ENCODE peak calls at places on chromosomes 16 and 17, in ten cellular contexts. One of them, this sample, is unnamed.

GRCh38 chr16:67459066-67459857 is 21.7 kb downstream of the ATP6V0D1 start:
- DNase-seq in body of pancreas: peak
- DNase-seq in cerebellar cortex: no peak
- DNase-seq in EL: no peak
- DNase-seq in GM19239: no peak
- DNase-seq in activated T-helper 2 cell treated with anti-CD3 and anti-CD28 coated beads, Interferon-gamma antibody, Interleukin-2, Interleukin-4, amounts not matched to agents 10 μg/mL and 5 μg/mL and 100 μg/mL, durations not matched to agents 14 hours and 24 hours and 36 hours: no peak
- DNase-seq in HuH-7.5: no peak
- DNase-seq in non-pigmented ciliary epithelial cell: no peak
- DNase-seq in osteocyte: no peak
- DNase-seq in effector CD4-positive, alpha-beta T cell: no peak
- DNase-seq in this sample: peak

GRCh38 chr16:85759136-85759535 is 8.2 kb upstream of the C16orf74 start:
- DNase-seq in body of pancreas: no peak
- DNase-seq in cerebellar cortex: no peak
- DNase-seq in EL: no peak
- DNase-seq in GM19239: no peak
- DNase-seq in activated T-helper 2 cell treated with anti-CD3 and anti-CD28 coated beads, Interferon-gamma antibody, Interleukin-2, Interleukin-4, amounts not matched to agents 10 μg/mL and 5 μg/mL and 100 μg/mL, durations not matched to agents 14 hours and 24 hours and 36 hours: no peak
- DNase-seq in HuH-7.5: no peak
- DNase-seq in non-pigmented ciliary epithelial cell: no peak
- DNase-seq in osteocyte: no peak
- DNase-seq in effector CD4-positive, alpha-beta T cell: no peak
- DNase-seq in this sample: no peak

GRCh38 chr17:43784628-43785101 is 4.4 kb downstream of the CFAP97D1 start:
- DNase-seq in body of pancreas: no peak
- DNase-seq in cerebellar cortex: no peak
- DNase-seq in EL: peak
- DNase-seq in GM19239: no peak
- DNase-seq in activated T-helper 2 cell treated with anti-CD3 and anti-CD28 coated beads, Interferon-gamma antibody, Interleukin-2, Interleukin-4, amounts not matched to agents 10 μg/mL and 5 μg/mL and 100 μg/mL, durations not matched to agents 14 hours and 24 hours and 36 hours: no peak
- DNase-seq in HuH-7.5: no peak
- DNase-seq in non-pigmented ciliary epithelial cell: peak
- DNase-seq in osteocyte: no peak
- DNase-seq in effector CD4-positive, alpha-beta T cell: no peak
- DNase-seq in this sample: no peak

GRCh38 chr16:1980770-1981087 is 540 bp downstream of the NOXO1 start:
- DNase-seq in body of pancreas: no peak
- DNase-seq in cerebellar cortex: no peak
- DNase-seq in EL: no peak
- DNase-seq in GM19239: no peak
- DNase-seq in activated T-helper 2 cell treated with anti-CD3 and anti-CD28 coated beads, Interferon-gamma antibody, Interleukin-2, Interleukin-4, amounts not matched to agents 10 μg/mL and 5 μg/mL and 100 μg/mL, durations not matched to agents 14 hours and 24 hours and 36 hours: no peak
- DNase-seq in HuH-7.5: no peak
- DNase-seq in non-pigmented ciliary epithelial cell: no peak
- DNase-seq in osteocyte: no peak
- DNase-seq in effector CD4-positive, alpha-beta T cell: no peak
- DNase-seq in this sample: no peak

GRCh38 chr16:73204359-73205152 is 156.6 kb upstream of the ZFHX3 start:
- DNase-seq in body of pancreas: no peak
- DNase-seq in cerebellar cortex: no peak
- DNase-seq in EL: no peak
- DNase-seq in GM19239: no peak
- DNase-seq in activated T-helper 2 cell treated with anti-CD3 and anti-CD28 coated beads, Interferon-gamma antibody, Interleukin-2, Interleukin-4, amounts not matched to agents 10 μg/mL and 5 μg/mL and 100 μg/mL, durations not matched to agents 14 hours and 24 hours and 36 hours: no peak
- DNase-seq in HuH-7.5: no peak
- DNase-seq in non-pigmented ciliary epithelial cell: no peak
- DNase-seq in osteocyte: peak
- DNase-seq in effector CD4-positive, alpha-beta T cell: no peak
- DNase-seq in this sample: peak

GRCh38 chr16:2450535-2450934 is 9.4 kb upstream of the TEDC2 start:
- DNase-seq in body of pancreas: no peak
- DNase-seq in cerebellar cortex: no peak
- DNase-seq in EL: no peak
- DNase-seq in GM19239: no peak
- DNase-seq in activated T-helper 2 cell treated with anti-CD3 and anti-CD28 coated beads, Interferon-gamma antibody, Interleukin-2, Interleukin-4, amounts not matched to agents 10 μg/mL and 5 μg/mL and 100 μg/mL, durations not matched to agents 14 hours and 24 hours and 36 hours: no peak
- DNase-seq in HuH-7.5: no peak
- DNase-seq in non-pigmented ciliary epithelial cell: no peak
- DNase-seq in osteocyte: no peak
- DNase-seq in effector CD4-positive, alpha-beta T cell: no peak
- DNase-seq in this sample: no peak

GRCh38 chr16:85806539-85806938 is 7.0 kb downstream of the COX4I1 start:
- DNase-seq in body of pancreas: no peak
- DNase-seq in cerebellar cortex: no peak
- DNase-seq in EL: no peak
- DNase-seq in GM19239: no peak
- DNase-seq in activated T-helper 2 cell treated with anti-CD3 and anti-CD28 coated beads, Interferon-gamma antibody, Interleukin-2, Interleukin-4, amounts not matched to agents 10 μg/mL and 5 μg/mL and 100 μg/mL, durations not matched to agents 14 hours and 24 hours and 36 hours: no peak
- DNase-seq in HuH-7.5: no peak
- DNase-seq in non-pigmented ciliary epithelial cell: no peak
- DNase-seq in osteocyte: no peak
- DNase-seq in effector CD4-positive, alpha-beta T cell: no peak
- DNase-seq in this sample: no peak

GRCh38 chr16:26930776-26931175 is 136.0 kb upstream of the C16orf82 start:
- DNase-seq in body of pancreas: no peak
- DNase-seq in cerebellar cortex: no peak
- DNase-seq in EL: no peak
- DNase-seq in GM19239: no peak
- DNase-seq in activated T-helper 2 cell treated with anti-CD3 and anti-CD28 coated beads, Interferon-gamma antibody, Interleukin-2, Interleukin-4, amounts not matched to agents 10 μg/mL and 5 μg/mL and 100 μg/mL, durations not matched to agents 14 hours and 24 hours and 36 hours: no peak
- DNase-seq in HuH-7.5: no peak
- DNase-seq in non-pigmented ciliary epithelial cell: no peak
- DNase-seq in osteocyte: no peak
- DNase-seq in effector CD4-positive, alpha-beta T cell: no peak
- DNase-seq in this sample: no peak

GRCh38 chr17:40563371-40564052 is 1.8 kb downstream of the CCR7 start:
- DNase-seq in body of pancreas: no peak
- DNase-seq in cerebellar cortex: no peak
- DNase-seq in EL: no peak
- DNase-seq in GM19239: no peak
- DNase-seq in activated T-helper 2 cell treated with anti-CD3 and anti-CD28 coated beads, Interferon-gamma antibody, Interleukin-2, Interleukin-4, amounts not matched to agents 10 μg/mL and 5 μg/mL and 100 μg/mL, durations not matched to agents 14 hours and 24 hours and 36 hours: peak
- DNase-seq in HuH-7.5: no peak
- DNase-seq in non-pigmented ciliary epithelial cell: no peak
- DNase-seq in osteocyte: peak
- DNase-seq in effector CD4-positive, alpha-beta T cell: no peak
- DNase-seq in this sample: peak

GRCh38 chr16:10749680-10750035 is 6.0 kb downstream of the NUBP1 start:
- DNase-seq in body of pancreas: no peak
- DNase-seq in cerebellar cortex: peak
- DNase-seq in EL: peak
- DNase-seq in GM19239: no peak
- DNase-seq in activated T-helper 2 cell treated with anti-CD3 and anti-CD28 coated beads, Interferon-gamma antibody, Interleukin-2, Interleukin-4, amounts not matched to agents 10 μg/mL and 5 μg/mL and 100 μg/mL, durations not matched to agents 14 hours and 24 hours and 36 hours: no peak
- DNase-seq in HuH-7.5: no peak
- DNase-seq in non-pigmented ciliary epithelial cell: no peak
- DNase-seq in osteocyte: no peak
- DNase-seq in effector CD4-positive, alpha-beta T cell: no peak
- DNase-seq in this sample: no peak

GRCh38 chr16:77499373-77500285 is 64.8 kb upstream of the ADAMTS18 start:
- DNase-seq in body of pancreas: no peak
- DNase-seq in cerebellar cortex: peak
- DNase-seq in EL: no peak
- DNase-seq in GM19239: no peak
- DNase-seq in activated T-helper 2 cell treated with anti-CD3 and anti-CD28 coated beads, Interferon-gamma antibody, Interleukin-2, Interleukin-4, amounts not matched to agents 10 μg/mL and 5 μg/mL and 100 μg/mL, durations not matched to agents 14 hours and 24 hours and 36 hours: no peak
- DNase-seq in HuH-7.5: no peak
- DNase-seq in non-pigmented ciliary epithelial cell: no peak
- DNase-seq in osteocyte: no peak
- DNase-seq in effector CD4-positive, alpha-beta T cell: no peak
- DNase-seq in this sample: no peak

GRCh38 chr17:50647187-50647586 is 12.5 kb downstream of the ABCC3 start:
- DNase-seq in body of pancreas: no peak
- DNase-seq in cerebellar cortex: peak
- DNase-seq in EL: no peak
- DNase-seq in GM19239: no peak
- DNase-seq in activated T-helper 2 cell treated with anti-CD3 and anti-CD28 coated beads, Interferon-gamma antibody, Interleukin-2, Interleukin-4, amounts not matched to agents 10 μg/mL and 5 μg/mL and 100 μg/mL, durations not matched to agents 14 hours and 24 hours and 36 hours: no peak
- DNase-seq in HuH-7.5: no peak
- DNase-seq in non-pigmented ciliary epithelial cell: no peak
- DNase-seq in osteocyte: no peak
- DNase-seq in effector CD4-positive, alpha-beta T cell: no peak
- DNase-seq in this sample: no peak

GRCh38 chr17:81250286-81251090 is 11.4 kb downstream of the NDUFAF8 start:
- DNase-seq in body of pancreas: no peak
- DNase-seq in cerebellar cortex: no peak
- DNase-seq in EL: no peak
- DNase-seq in GM19239: no peak
- DNase-seq in activated T-helper 2 cell treated with anti-CD3 and anti-CD28 coated beads, Interferon-gamma antibody, Interleukin-2, Interleukin-4, amounts not matched to agents 10 μg/mL and 5 μg/mL and 100 μg/mL, durations not matched to agents 14 hours and 24 hours and 36 hours: no peak
- DNase-seq in HuH-7.5: no peak
- DNase-seq in non-pigmented ciliary epithelial cell: no peak
- DNase-seq in osteocyte: no peak
- DNase-seq in effector CD4-positive, alpha-beta T cell: no peak
- DNase-seq in this sample: no peak

GRCh38 chr16:2814757-2815298 is 2.2 kb upstream of the PRSS21 start:
- DNase-seq in body of pancreas: no peak
- DNase-seq in cerebellar cortex: no peak
- DNase-seq in EL: no peak
- DNase-seq in GM19239: no peak
- DNase-seq in activated T-helper 2 cell treated with anti-CD3 and anti-CD28 coated beads, Interferon-gamma antibody, Interleukin-2, Interleukin-4, amounts not matched to agents 10 μg/mL and 5 μg/mL and 100 μg/mL, durations not matched to agents 14 hours and 24 hours and 36 hours: no peak
- DNase-seq in HuH-7.5: no peak
- DNase-seq in non-pigmented ciliary epithelial cell: no peak
- DNase-seq in osteocyte: no peak
- DNase-seq in effector CD4-positive, alpha-beta T cell: no peak
- DNase-seq in this sample: no peak

GRCh38 chr17:64741924-64742670 is 80.0 kb upstream of the SMURF2 start:
- DNase-seq in body of pancreas: no peak
- DNase-seq in cerebellar cortex: no peak
- DNase-seq in EL: peak
- DNase-seq in GM19239: no peak
- DNase-seq in activated T-helper 2 cell treated with anti-CD3 and anti-CD28 coated beads, Interferon-gamma antibody, Interleukin-2, Interleukin-4, amounts not matched to agents 10 μg/mL and 5 μg/mL and 100 μg/mL, durations not matched to agents 14 hours and 24 hours and 36 hours: no peak
- DNase-seq in HuH-7.5: no peak
- DNase-seq in non-pigmented ciliary epithelial cell: no peak
- DNase-seq in osteocyte: no peak
- DNase-seq in effector CD4-positive, alpha-beta T cell: no peak
- DNase-seq in this sample: no peak

GRCh38 chr17:42548070-42548837 is 4.5 kb upstream of the HSD17B1 start:
- DNase-seq in body of pancreas: peak
- DNase-seq in cerebellar cortex: peak
- DNase-seq in EL: no peak
- DNase-seq in GM19239: peak
- DNase-seq in activated T-helper 2 cell treated with anti-CD3 and anti-CD28 coated beads, Interferon-gamma antibody, Interleukin-2, Interleukin-4, amounts not matched to agents 10 μg/mL and 5 μg/mL and 100 μg/mL, durations not matched to agents 14 hours and 24 hours and 36 hours: peak
- DNase-seq in HuH-7.5: peak
- DNase-seq in non-pigmented ciliary epithelial cell: no peak
- DNase-seq in osteocyte: no peak
- DNase-seq in effector CD4-positive, alpha-beta T cell: peak
- DNase-seq in this sample: peak

GRCh38 chr17:40551874-40552768 is 13.2 kb downstream of the CCR7 start:
- DNase-seq in body of pancreas: peak
- DNase-seq in cerebellar cortex: peak
- DNase-seq in EL: peak
- DNase-seq in GM19239: no peak
- DNase-seq in activated T-helper 2 cell treated with anti-CD3 and anti-CD28 coated beads, Interferon-gamma antibody, Interleukin-2, Interleukin-4, amounts not matched to agents 10 μg/mL and 5 μg/mL and 100 μg/mL, durations not matched to agents 14 hours and 24 hours and 36 hours: peak
- DNase-seq in HuH-7.5: peak
- DNase-seq in non-pigmented ciliary epithelial cell: peak
- DNase-seq in osteocyte: peak
- DNase-seq in effector CD4-positive, alpha-beta T cell: no peak
- DNase-seq in this sample: peak

GRCh38 chr16:73739049-73739769 is 557.4 kb upstream of the PSMD7 start:
- DNase-seq in body of pancreas: no peak
- DNase-seq in cerebellar cortex: no peak
- DNase-seq in EL: no peak
- DNase-seq in GM19239: no peak
- DNase-seq in activated T-helper 2 cell treated with anti-CD3 and anti-CD28 coated beads, Interferon-gamma antibody, Interleukin-2, Interleukin-4, amounts not matched to agents 10 μg/mL and 5 μg/mL and 100 μg/mL, durations not matched to agents 14 hours and 24 hours and 36 hours: no peak
- DNase-seq in HuH-7.5: no peak
- DNase-seq in non-pigmented ciliary epithelial cell: no peak
- DNase-seq in osteocyte: no peak
- DNase-seq in effector CD4-positive, alpha-beta T cell: no peak
- DNase-seq in this sample: no peak

GRCh38 chr17:33725675-33726271 is 432.7 kb upstream of the ASIC2 start:
- DNase-seq in body of pancreas: peak
- DNase-seq in cerebellar cortex: peak
- DNase-seq in EL: peak
- DNase-seq in GM19239: peak
- DNase-seq in activated T-helper 2 cell treated with anti-CD3 and anti-CD28 coated beads, Interferon-gamma antibody, Interleukin-2, Interleukin-4, amounts not matched to agents 10 μg/mL and 5 μg/mL and 100 μg/mL, durations not matched to agents 14 hours and 24 hours and 36 hours: no peak
- DNase-seq in HuH-7.5: peak
- DNase-seq in non-pigmented ciliary epithelial cell: no peak
- DNase-seq in osteocyte: no peak
- DNase-seq in effector CD4-positive, alpha-beta T cell: no peak
- DNase-seq in this sample: peak

GRCh38 chr17:12288007-12288406 is 267.3 kb downstream of the MAP2K4 start:
- DNase-seq in body of pancreas: no peak
- DNase-seq in cerebellar cortex: no peak
- DNase-seq in EL: no peak
- DNase-seq in GM19239: no peak
- DNase-seq in activated T-helper 2 cell treated with anti-CD3 and anti-CD28 coated beads, Interferon-gamma antibody, Interleukin-2, Interleukin-4, amounts not matched to agents 10 μg/mL and 5 μg/mL and 100 μg/mL, durations not matched to agents 14 hours and 24 hours and 36 hours: no peak
- DNase-seq in HuH-7.5: no peak
- DNase-seq in non-pigmented ciliary epithelial cell: no peak
- DNase-seq in osteocyte: no peak
- DNase-seq in effector CD4-positive, alpha-beta T cell: no peak
- DNase-seq in this sample: no peak

GRCh38 chr17:44309472-44309871 is 1.1 kb downstream of the RUNDC3A start:
- DNase-seq in body of pancreas: no peak
- DNase-seq in cerebellar cortex: no peak
- DNase-seq in EL: no peak
- DNase-seq in GM19239: no peak
- DNase-seq in activated T-helper 2 cell treated with anti-CD3 and anti-CD28 coated beads, Interferon-gamma antibody, Interleukin-2, Interleukin-4, amounts not matched to agents 10 μg/mL and 5 μg/mL and 100 μg/mL, durations not matched to agents 14 hours and 24 hours and 36 hours: no peak
- DNase-seq in HuH-7.5: no peak
- DNase-seq in non-pigmented ciliary epithelial cell: no peak
- DNase-seq in osteocyte: no peak
- DNase-seq in effector CD4-positive, alpha-beta T cell: no peak
- DNase-seq in this sample: no peak

GRCh38 chr16:69481901-69482341 is 57.5 kb downstream of the CYB5B start:
- DNase-seq in body of pancreas: peak
- DNase-seq in cerebellar cortex: peak
- DNase-seq in EL: peak
- DNase-seq in GM19239: no peak
- DNase-seq in activated T-helper 2 cell treated with anti-CD3 and anti-CD28 coated beads, Interferon-gamma antibody, Interleukin-2, Interleukin-4, amounts not matched to agents 10 μg/mL and 5 μg/mL and 100 μg/mL, durations not matched to agents 14 hours and 24 hours and 36 hours: no peak
- DNase-seq in HuH-7.5: no peak
- DNase-seq in non-pigmented ciliary epithelial cell: no peak
- DNase-seq in osteocyte: no peak
- DNase-seq in effector CD4-positive, alpha-beta T cell: no peak
- DNase-seq in this sample: peak

GRCh38 chr17:28756025-28756804 is 12.4 kb downstream of the TRAF4 start:
- DNase-seq in body of pancreas: no peak
- DNase-seq in cerebellar cortex: no peak
- DNase-seq in EL: no peak
- DNase-seq in GM19239: no peak
- DNase-seq in activated T-helper 2 cell treated with anti-CD3 and anti-CD28 coated beads, Interferon-gamma antibody, Interleukin-2, Interleukin-4, amounts not matched to agents 10 μg/mL and 5 μg/mL and 100 μg/mL, durations not matched to agents 14 hours and 24 hours and 36 hours: no peak
- DNase-seq in HuH-7.5: no peak
- DNase-seq in non-pigmented ciliary epithelial cell: no peak
- DNase-seq in osteocyte: no peak
- DNase-seq in effector CD4-positive, alpha-beta T cell: no peak
- DNase-seq in this sample: no peak

GRCh38 chr17:64457156-64457555 is 8.2 kb downstream of the MILR1 start:
- DNase-seq in body of pancreas: no peak
- DNase-seq in cerebellar cortex: no peak
- DNase-seq in EL: peak
- DNase-seq in GM19239: no peak
- DNase-seq in activated T-helper 2 cell treated with anti-CD3 and anti-CD28 coated beads, Interferon-gamma antibody, Interleukin-2, Interleukin-4, amounts not matched to agents 10 μg/mL and 5 μg/mL and 100 μg/mL, durations not matched to agents 14 hours and 24 hours and 36 hours: no peak
- DNase-seq in HuH-7.5: no peak
- DNase-seq in non-pigmented ciliary epithelial cell: peak
- DNase-seq in osteocyte: no peak
- DNase-seq in effector CD4-positive, alpha-beta T cell: no peak
- DNase-seq in this sample: no peak

GRCh38 chr17:42508426-42509164 is 27.4 kb upstream of the NAGLU start:
- DNase-seq in body of pancreas: no peak
- DNase-seq in cerebellar cortex: no peak
- DNase-seq in EL: no peak
- DNase-seq in GM19239: no peak
- DNase-seq in activated T-helper 2 cell treated with anti-CD3 and anti-CD28 coated beads, Interferon-gamma antibody, Interleukin-2, Interleukin-4, amounts not matched to agents 10 μg/mL and 5 μg/mL and 100 μg/mL, durations not matched to agents 14 hours and 24 hours and 36 hours: no peak
- DNase-seq in HuH-7.5: no peak
- DNase-seq in non-pigmented ciliary epithelial cell: no peak
- DNase-seq in osteocyte: no peak
- DNase-seq in effector CD4-positive, alpha-beta T cell: no peak
- DNase-seq in this sample: no peak

GRCh38 chr16:72850021-72850420 is 197.9 kb downstream of the ZFHX3 start:
- DNase-seq in body of pancreas: no peak
- DNase-seq in cerebellar cortex: no peak
- DNase-seq in EL: no peak
- DNase-seq in GM19239: no peak
- DNase-seq in activated T-helper 2 cell treated with anti-CD3 and anti-CD28 coated beads, Interferon-gamma antibody, Interleukin-2, Interleukin-4, amounts not matched to agents 10 μg/mL and 5 μg/mL and 100 μg/mL, durations not matched to agents 14 hours and 24 hours and 36 hours: no peak
- DNase-seq in HuH-7.5: no peak
- DNase-seq in non-pigmented ciliary epithelial cell: no peak
- DNase-seq in osteocyte: no peak
- DNase-seq in effector CD4-positive, alpha-beta T cell: no peak
- DNase-seq in this sample: no peak

GRCh38 chr16:79372504-79373184 is 227.9 kb downstream of the MAF start:
- DNase-seq in body of pancreas: no peak
- DNase-seq in cerebellar cortex: peak
- DNase-seq in EL: no peak
- DNase-seq in GM19239: no peak
- DNase-seq in activated T-helper 2 cell treated with anti-CD3 and anti-CD28 coated beads, Interferon-gamma antibody, Interleukin-2, Interleukin-4, amounts not matched to agents 10 μg/mL and 5 μg/mL and 100 μg/mL, durations not matched to agents 14 hours and 24 hours and 36 hours: no peak
- DNase-seq in HuH-7.5: no peak
- DNase-seq in non-pigmented ciliary epithelial cell: peak
- DNase-seq in osteocyte: no peak
- DNase-seq in effector CD4-positive, alpha-beta T cell: no peak
- DNase-seq in this sample: no peak

GRCh38 chr17:49106366-49107210 is 26.0 kb upstream of the B4GALNT2 start:
- DNase-seq in body of pancreas: no peak
- DNase-seq in cerebellar cortex: no peak
- DNase-seq in EL: peak
- DNase-seq in GM19239: no peak
- DNase-seq in activated T-helper 2 cell treated with anti-CD3 and anti-CD28 coated beads, Interferon-gamma antibody, Interleukin-2, Interleukin-4, amounts not matched to agents 10 μg/mL and 5 μg/mL and 100 μg/mL, durations not matched to agents 14 hours and 24 hours and 36 hours: no peak
- DNase-seq in HuH-7.5: peak
- DNase-seq in non-pigmented ciliary epithelial cell: peak
- DNase-seq in osteocyte: peak
- DNase-seq in effector CD4-positive, alpha-beta T cell: no peak
- DNase-seq in this sample: no peak